ENCODE peak calls at places on chromosomes 3 and 15, in eight cellular contexts. P is Peyer's patch, A is heart right ventricle, J is ovary, H is astrocyte of the spinal cord, L is fibroblast of lung, G is foreskin fibroblast, Y is GM23338. Q is an unnamed sample.

GRCh38 chr3:179544981-179545645 is 17.6 kb upstream of the ACTL6A start:
- DNase-seq in A (no peak), J (no peak), L (peak; percentile 91), G (peak; percentile 93), Y (no peak), H (peak; percentile 91), P (no peak), Q (no peak)

GRCh38 chr3:143455480-143455879 is 335.9 kb downstream of the CHST2 start:
- DNase-seq in G (no peak), P (no peak), Y (no peak), H (no peak), A (no peak), J (no peak), L (no peak), Q (no peak)

GRCh38 chr3:138729279-138729678 is 105.4 kb downstream of the PIK3CB start:
- DNase-seq in A (no peak), H (no peak), G (no peak), L (no peak), Y (no peak), P (no peak), J (no peak), Q (no peak)

GRCh38 chr3:136750209-136750921 is 1.8 kb downstream of the STAG1 start:
- DNase-seq in A (no peak), H (peak; percentile 35), P (no peak), G (peak; percentile 26), J (no peak), Y (no peak), L (peak; percentile 10), Q (no peak)

GRCh38 chr3:51224283-51224682 is 160.8 kb upstream of the MANF start:
- DNase-seq in G (no peak), L (no peak), Y (no peak), P (no peak), A (no peak), H (no peak), J (no peak), Q (no peak)

GRCh38 chr3:10575601-10576160 is 70.3 kb upstream of the ATP2B2 start:
- DNase-seq in L (no peak), G (no peak), A (no peak), H (no peak), P (no peak), J (no peak), Y (no peak), Q (no peak)

GRCh38 chr3:120693439-120694172 is 11.6 kb upstream of the HGD start:
- DNase-seq in P (no peak), H (peak; percentile 55), Y (no peak), J (no peak), G (peak; percentile 50), A (no peak), L (peak; percentile 57), Q (no peak)

GRCh38 chr3:64865872-64866588 is 178.2 kb upstream of the ADAMTS9 start:
- DNase-seq in L (no peak), Y (peak; percentile 5), G (no peak), H (no peak), A (no peak), P (no peak), J (no peak), Q (no peak)

GRCh38 chr15:64507293-64507802 is 47.0 kb downstream of the ZNF609 start:
- DNase-seq in P (peak; percentile 65), H (peak; percentile 86), Y (no peak), J (peak; percentile 84), G (peak; percentile 46), A (peak; percentile 78), L (peak; percentile 95), Q (no peak)

GRCh38 chr3:57864853-57865252 is 108.7 kb downstream of the SLMAP start:
- DNase-seq in L (peak; percentile 27), P (no peak), Y (peak; percentile 36), H (peak; percentile 58), J (no peak), G (peak; percentile 50), A (no peak), Q (no peak)

GRCh38 chr15:74406992-74407705 is 26.6 kb downstream of the SEMA7A start:
- DNase-seq in H (peak; percentile 92), G (peak; percentile 96), Y (peak; percentile 29), P (no peak), J (peak; percentile 80), A (no peak), L (peak; percentile 97), Q (no peak)

GRCh38 chr3:42115946-42116345 is 24.8 kb downstream of the TRAK1 start:
- DNase-seq in G (no peak), L (no peak), Y (no peak), P (no peak), J (no peak), H (no peak), A (no peak), Q (no peak)

GRCh38 chr15:40333922-40334492 is 6.7 kb downstream of the CCDC9B start:
- DNase-seq in A (peak; percentile 85), G (peak; percentile 65), J (peak; percentile 47), L (peak; percentile 75), P (peak; percentile 51), H (peak; percentile 77), Y (no peak), Q (no peak)

DNA sequence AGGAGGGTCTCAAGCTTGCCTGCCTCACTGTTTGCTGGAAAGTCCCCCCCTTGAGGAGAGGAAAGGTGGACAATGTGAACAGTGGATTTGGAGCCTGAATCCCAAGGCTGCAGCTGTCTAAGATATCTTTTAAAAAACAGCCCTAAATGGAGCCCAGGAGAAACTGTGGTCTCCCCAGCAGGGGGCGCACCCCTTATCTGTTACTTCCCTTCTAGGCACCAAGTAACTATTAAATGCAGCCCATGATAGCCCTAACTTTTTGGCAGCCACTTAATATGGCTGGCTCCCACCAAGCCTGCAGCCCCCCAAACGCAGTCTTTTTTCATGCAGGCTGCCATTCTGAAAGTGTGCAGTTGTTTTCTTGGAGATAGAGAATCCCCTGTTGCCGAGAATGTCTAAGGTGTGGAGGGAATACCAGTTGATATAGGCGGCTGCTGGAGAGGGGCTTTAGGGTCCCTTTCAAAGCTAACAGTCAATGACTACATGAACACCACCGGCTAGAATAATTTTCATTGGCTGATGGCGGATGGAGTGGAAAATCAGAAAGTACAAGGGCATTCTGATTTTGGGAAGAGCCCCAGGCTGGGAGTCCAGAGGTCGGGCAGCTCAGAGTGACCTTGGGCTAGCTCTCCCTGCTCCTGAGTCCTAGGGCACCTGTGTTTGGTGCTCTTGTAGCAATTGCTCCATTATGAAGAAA is 1.3 kb downstream of the RHCG start:
- DNase-seq in L (no peak), P (no peak), Y (peak; percentile 73), H (no peak), A (no peak), J (no peak), G (peak; percentile 26), Q (no peak)
- TF ChIP-seq CTCF in L (peak; percentile 37), P (peak; percentile 32), Y (peak; percentile 73), H (peak; percentile 38), A (no peak), J (no peak), G (peak; percentile 26), Q (no peak)

DNA sequence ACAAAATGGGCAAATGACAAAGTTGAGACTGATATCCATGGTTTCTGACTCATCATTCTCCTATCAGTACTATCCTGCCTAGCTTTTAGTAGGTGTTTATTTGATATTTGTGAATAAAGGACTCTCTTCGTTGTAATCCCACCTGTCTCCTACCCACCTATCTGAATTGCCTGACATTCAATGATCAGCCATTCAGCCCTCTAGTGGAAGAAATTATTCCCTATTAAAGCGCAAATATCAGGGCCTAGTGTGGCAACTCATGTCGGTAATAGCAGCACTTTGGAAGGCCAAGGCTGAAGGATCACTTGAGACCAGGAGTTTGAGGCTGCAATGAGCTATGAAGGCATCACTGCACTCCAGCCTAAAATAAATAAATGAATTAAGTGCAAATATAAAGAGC is 195.7 kb upstream of the SETMAR start:
- DNase-seq in L (no peak), J (no peak), Y (peak; percentile 59), G (no peak), A (no peak), H (no peak), P (no peak), Q (no peak)
- TF ChIP-seq CTCF in L (no peak), J (no peak), Y (peak; percentile 53), G (no peak), A (no peak), H (no peak), P (no peak), Q (no peak)

GRCh38 chr3:11643212-11644087 is at the start of gene VGLL4:
- DNase-seq in P (peak; percentile 83), G (peak; percentile 94), L (peak; percentile 97), A (peak; percentile 89), H (peak; percentile 95), J (peak; percentile 92), Y (peak; percentile 92), Q (peak; percentile 54)
- TF ChIP-seq CTCF in P (peak; percentile 24), G (no peak), L (no peak), A (no peak), H (peak; percentile 15), J (no peak), Y (peak; percentile 21), Q (no peak)

DNA sequence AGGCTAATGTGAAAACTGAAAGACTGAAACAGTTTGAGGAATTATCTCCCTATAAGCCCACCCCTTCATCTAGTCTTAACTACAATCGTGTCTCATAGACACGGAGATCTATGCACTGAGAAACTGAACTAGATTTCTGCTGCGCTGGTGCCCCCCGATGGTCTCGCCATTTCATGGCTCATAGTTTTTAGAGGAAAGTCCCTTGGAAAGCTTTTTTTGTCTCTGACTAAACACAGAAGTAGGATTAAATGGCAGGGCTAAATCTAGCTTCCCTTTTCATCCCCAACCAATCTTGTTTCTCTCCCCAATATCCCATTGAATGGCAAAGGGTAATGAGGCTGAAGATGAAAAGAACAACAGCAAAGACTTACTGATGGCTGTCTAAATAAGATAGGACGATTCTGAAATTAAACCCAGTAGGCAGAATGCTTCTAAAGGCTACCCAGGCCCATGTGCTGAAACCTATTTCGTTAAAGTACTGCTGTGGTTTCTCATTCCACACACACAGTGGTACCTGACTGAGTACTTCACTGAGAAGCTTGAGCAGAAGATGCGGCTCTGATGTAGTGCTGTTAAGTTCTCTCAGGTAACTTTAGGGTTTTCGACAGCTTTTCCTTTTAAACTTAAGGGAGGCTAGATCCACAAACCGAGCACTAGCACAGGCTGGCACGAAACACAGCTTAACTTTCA is 142.7 kb downstream of the GADL1 start:
- DNase-seq in H (peak; percentile 74), P (no peak), L (peak; percentile 46), A (peak; percentile 26), Y (peak; percentile 77), J (peak; percentile 53), G (peak; percentile 73), Q (no peak)
- TF ChIP-seq CTCF in H (peak; percentile 69), P (peak; percentile 38), L (peak; percentile 65), A (no peak), Y (peak; percentile 80), J (no peak), G (peak; percentile 42), Q (peak; percentile 19)

GRCh38 chr3:142363936-142364467 is 83.8 kb downstream of the XRN1 start:
- DNase-seq in J (no peak), A (no peak), Y (no peak), P (no peak), H (no peak), G (no peak), L (no peak), Q (no peak)

DNA sequence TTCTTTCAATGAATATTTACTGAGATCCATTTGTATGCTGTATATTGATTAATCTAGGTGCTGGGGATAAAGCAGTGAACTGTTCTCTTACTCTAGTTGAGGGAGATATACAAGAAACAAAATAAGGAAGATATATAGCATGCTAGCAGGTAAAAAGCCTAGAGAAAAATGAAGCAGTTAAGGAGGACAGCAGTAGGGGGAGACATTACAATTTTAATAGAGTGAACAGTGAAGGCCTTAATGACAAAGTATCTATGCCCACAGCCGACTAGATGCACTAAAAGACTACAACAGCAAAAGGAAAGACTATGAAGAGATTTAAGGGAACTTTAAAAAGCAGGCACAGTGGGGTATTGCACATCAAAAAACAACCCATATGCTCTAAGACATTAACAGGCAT is 81.4 kb downstream of the XRN1 start:
- DNase-seq in L (no peak), Y (peak; percentile 29), G (no peak), J (no peak), A (no peak), H (no peak), P (no peak), Q (no peak)
- TF ChIP-seq CTCF in L (peak; percentile 15), Y (peak; percentile 54), G (peak; percentile 15), J (no peak), A (no peak), H (peak; percentile 34), P (no peak), Q (no peak)

Q was measured in natural killer cell.